ENCODE peak calls at places on chromosomes 1 and 21, in six cellular contexts. P is K562, V is GM12891, E is GM12878, C is HepG2, T is H1. S is an unnamed sample.

GRCh38 chr1:119003413-119004128 is 15.4 kb upstream of the TBX15 start:
- DNase-seq in P (no peak), V (no peak), E (no peak), C (no peak), T (no peak), S (no peak)

GRCh38 chr1:61079276-61079897 is 3.0 kb upstream of the NFIA start:
- DNase-seq in P (no peak), V (no peak), E (no peak), C (no peak), T (no peak), S (no peak)

GRCh38 chr1:160007577-160008200 is 24.1 kb downstream of the PIGM start:
- DNase-seq in P (peak), V (no peak), E (no peak), C (peak), T (no peak), S (no peak)

GRCh38 chr1:147568551-147568950 is 27.2 kb downstream of the BCL9 start:
- DNase-seq in P (no peak), V (no peak), E (no peak), C (no peak), T (no peak), S (no peak)

GRCh38 chr1:228397966-228398365 is 8.7 kb downstream of the TRIM11 start:
- DNase-seq in P (no peak), V (no peak), E (no peak), C (no peak), T (no peak), S (no peak)

GRCh38 chr1:162633327-162633762 is 1.1 kb downstream of the DDR2 start:
- DNase-seq in P (no peak), V (no peak), E (peak), C (no peak), T (no peak), S (no peak)

GRCh38 chr21:39483917-39484316 is 32.1 kb downstream of the SH3BGR start:
- DNase-seq in P (no peak), V (no peak), E (no peak), C (no peak), T (no peak), S (no peak)

GRCh38 chr1:53732912-53733317 is 6.0 kb downstream of the GLIS1 start:
- DNase-seq in P (no peak), V (no peak), E (no peak), C (no peak), T (no peak), S (no peak)

GRCh38 chr1:18463063-18463462 is 17.7 kb upstream of the KLHDC7A start:
- DNase-seq in P (no peak), V (no peak), E (no peak), C (no peak), T (no peak), S (no peak)

GRCh38 chr1:228081144-228081543 is 1.4 kb upstream of the ARF1 start:
- DNase-seq in P (no peak), V (no peak), E (no peak), C (no peak), T (no peak), S (no peak)

GRCh38 chr1:110339427-110340206 is 440 bp downstream of the RBM15 start:
- DNase-seq in P (peak), V (peak), E (no peak), C (peak), T (no peak), S (peak)

GRCh38 chr1:30847358-30847972 is 61.1 kb downstream of the SDC3 start:
- DNase-seq in P (peak), V (no peak), E (no peak), C (peak), T (no peak), S (no peak)

GRCh38 chr1:108832929-108833328 is 24.0 kb downstream of the AKNAD1 start:
- DNase-seq in P (no peak), V (no peak), E (no peak), C (no peak), T (no peak), S (no peak)

GRCh38 chr21:44420416-44421205 is 34.7 kb upstream of the LRRC3 start:
- DNase-seq in P (no peak), V (no peak), E (no peak), C (no peak), T (no peak), S (no peak)

GRCh38 chr1:32705516-32705915 is 2.9 kb upstream of the SYNC start:
- DNase-seq in P (no peak), V (no peak), E (no peak), C (no peak), T (no peak), S (no peak)

GRCh38 chr1:76141898-76142297 is 67.4 kb downstream of the ST6GALNAC3 start:
- DNase-seq in P (no peak), V (no peak), E (no peak), C (no peak), T (no peak), S (no peak)

GRCh38 chr1:113109908-113110554 is 37.0 kb downstream of the LRIG2 start:
- DNase-seq in P (peak), V (no peak), E (no peak), C (no peak), T (no peak), S (no peak)

GRCh38 chr1:43783671-43784205 is 76.4 kb downstream of the ST3GAL3 start:
- DNase-seq in P (no peak), V (no peak), E (peak), C (no peak), T (no peak), S (no peak)

GRCh38 chr21:26977741-26978140 is 10.9 kb upstream of the ADAMTS5 start:
- DNase-seq in P (no peak), V (no peak), E (no peak), C (no peak), T (no peak), S (no peak)

GRCh38 chr1:11729498-11730428 is 6.2 kb upstream of the AGTRAP start:
- DNase-seq in P (peak), V (no peak), E (no peak), C (peak), T (no peak), S (no peak)

GRCh38 chr1:229579101-229579651 is 20.7 kb upstream of the ABCB10 start:
- DNase-seq in P (no peak), V (peak), E (peak), C (peak), T (no peak), S (peak)

GRCh38 chr1:234527346-234527745 is 48.4 kb upstream of the TARBP1 start:
- DNase-seq in P (no peak), V (no peak), E (no peak), C (no peak), T (no peak), S (no peak)

GRCh38 chr1:204466416-204467405 is 27.9 kb downstream of the PIK3C2B start:
- DNase-seq in P (no peak), V (no peak), E (no peak), C (no peak), T (no peak), S (no peak)

GRCh38 chr1:231420959-231421615 is 1.0 kb downstream of the EGLN1 start:
- DNase-seq in P (peak), V (peak), E (no peak), C (no peak), T (no peak), S (peak)

GRCh38 chr1:231419147-231419546 is 2.9 kb downstream of the EGLN1 start:
- DNase-seq in P (no peak), V (no peak), E (no peak), C (no peak), T (no peak), S (no peak)

GRCh38 chr1:231421616-231421970 is 494 bp downstream of the EGLN1 start:
- DNase-seq in P (no peak), V (no peak), E (no peak), C (no peak), T (no peak), S (peak)

GRCh38 chr1:231419738-231420298 is 2.3 kb downstream of the EGLN1 start:
- DNase-seq in P (no peak), V (no peak), E (no peak), C (no peak), T (no peak), S (no peak)

GRCh38 chr1:231420299-231420958 is 1.7 kb downstream of the EGLN1 start:
- DNase-seq in P (peak), V (no peak), E (no peak), C (no peak), T (no peak), S (no peak)
- TF ChIP-seq TAF1 in P (no peak), V (no peak), E (no peak), C (no peak), T (no peak), S (no peak)

GRCh38 chr1:26274801-26275425 is 5.0 kb upstream of the SH3BGRL3 start:
- DNase-seq in P (no peak), V (no peak), E (no peak), C (no peak), T (no peak), S (no peak)

GRCh38 chr1:26277719-26278118 is 2.2 kb upstream of the SH3BGRL3 start:
- DNase-seq in P (no peak), V (no peak), E (no peak), C (no peak), T (no peak), S (no peak)

GRCh38 chr1:26276432-26276838 is 3.5 kb upstream of the SH3BGRL3 start:
- DNase-seq in P (no peak), V (no peak), E (no peak), C (peak), T (no peak), S (no peak)

GRCh38 chr1:26277261-26277661 is 2.6 kb upstream of the SH3BGRL3 start:
- DNase-seq in P (no peak), V (no peak), E (no peak), C (no peak), T (no peak), S (no peak)

DNA sequence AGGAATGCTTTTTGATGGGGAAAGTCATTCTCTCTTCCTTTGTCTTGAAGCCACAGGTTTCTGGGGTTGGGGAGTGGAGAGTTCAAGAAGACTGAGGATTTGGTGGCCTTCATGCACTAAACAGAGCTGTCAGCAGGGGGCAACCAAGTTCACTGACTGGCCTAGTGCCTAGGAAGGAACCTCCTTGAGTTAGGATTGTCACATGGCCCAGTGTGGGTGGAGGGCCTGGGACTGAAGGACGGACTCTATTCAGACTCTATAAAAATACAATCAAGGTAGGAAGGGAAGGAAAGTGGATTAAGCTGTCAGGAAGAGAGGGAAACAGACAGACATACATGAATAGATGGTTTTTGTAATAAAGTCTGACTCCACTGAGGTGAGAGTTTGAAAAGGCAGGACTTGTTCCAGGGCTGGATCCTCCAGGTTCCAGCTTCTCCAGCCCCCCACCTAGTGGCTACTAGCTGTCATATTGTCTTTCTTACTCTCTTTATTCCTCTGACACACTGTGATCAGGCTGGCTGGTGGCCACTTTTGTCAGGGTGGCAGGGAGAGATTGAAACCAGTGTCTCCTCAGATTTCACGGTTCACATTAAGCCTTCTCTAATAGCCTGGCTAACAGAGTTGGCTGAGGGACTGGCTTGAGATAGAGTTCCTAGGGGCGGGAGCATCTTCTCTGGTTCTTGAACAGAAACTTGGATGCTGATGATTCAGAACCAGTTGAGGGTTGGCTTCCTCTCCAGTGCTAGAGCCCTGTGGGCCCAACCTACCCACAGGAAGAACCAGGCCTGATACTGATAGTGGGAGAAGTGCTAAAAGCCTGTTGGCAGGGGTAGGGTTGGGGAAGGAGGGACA is 4.1 kb upstream of the SH3BGRL3 start:
- DNase-seq in P (peak), V (peak), E (no peak), C (peak), T (peak), S (peak)
- TF ChIP-seq POLR2A in P (no peak), V (no peak), E (no peak), C (no peak), T (no peak), S (no peak)

GRCh38 chr1:156813750-156814570 is 2.7 kb downstream of the SH2D2A start:
- DNase-seq in P (peak), V (peak), E (no peak), C (peak), T (peak), S (peak)
- TF ChIP-seq POLR2AphosphoS5 in P (peak), V (no peak), E (no peak), C (peak), T (peak), S (no peak)

GRCh38 chr1:114153621-114154145 is at the start of gene SYT6:
- DNase-seq in P (no peak), V (no peak), E (no peak), C (no peak), T (no peak), S (no peak)
- TF ChIP-seq TAF1 in P (no peak), V (no peak), E (no peak), C (no peak), T (no peak), S (no peak)

GRCh38 chr1:180372728-180373127 is 129.6 kb downstream of the ACBD6 start:
- DNase-seq in P (no peak), V (no peak), E (no peak), C (no peak), T (no peak), S (no peak)
- TF ChIP-seq POLR2A in P (no peak), V (no peak), E (no peak), C (no peak), T (no peak), S (no peak)

GRCh38 chr21:35316933-35317332 is 267.8 kb upstream of the RUNX1 start:
- DNase-seq in P (no peak), V (no peak), E (no peak), C (no peak), T (no peak), S (no peak)
- TF ChIP-seq POLR2AphosphoS5 in P (no peak), V (no peak), E (no peak), C (no peak), T (no peak), S (no peak)